ENCODE peak calls at places on chromosomes 12 and 14, in six cellular contexts. E, S, J, V, M and X are unnamed samples.

GRCh38 chr14:98187302-98187701 is 1084.7 kb downstream of the BCL11B start:
- DNase-seq in E (no peak), S (no peak), J (no peak), V (no peak), M (no peak), X (no peak)

GRCh38 chr12:52010692-52011601 is 4.2 kb downstream of the TAMALIN start:
- DNase-seq in E (no peak), S (no peak), J (no peak), V (no peak), M (no peak), X (no peak)

GRCh38 chr12:48868446-48868845 is 2.8 kb upstream of the RND1 start:
- DNase-seq in E (no peak), S (no peak), J (no peak), V (no peak), M (no peak), X (no peak)

GRCh38 chr12:124613151-124613585 is 45.8 kb upstream of the NCOR2 start:
- DNase-seq in E (peak), S (no peak), J (no peak), V (no peak), M (no peak), X (no peak)

GRCh38 chr12:118188690-118189371 is 52.9 kb downstream of the PEBP1 start:
- DNase-seq in E (peak), S (no peak), J (no peak), V (peak), M (no peak), X (no peak)

GRCh38 chr12:46556105-46556559 is 183.6 kb upstream of the SLC38A2 start:
- DNase-seq in E (peak), S (no peak), J (peak), V (peak), M (no peak), X (no peak)

GRCh38 chr12:70463997-70464396 is 97.9 kb downstream of the KCNMB4 start:
- DNase-seq in E (no peak), S (no peak), J (no peak), V (no peak), M (no peak), X (no peak)

GRCh38 chr12:124469193-124469888 is 98.1 kb downstream of the NCOR2 start:
- DNase-seq in E (no peak), S (no peak), J (no peak), V (no peak), M (no peak), X (no peak)

GRCh38 chr12:11633968-11634367 is 15.5 kb upstream of the ETV6 start:
- DNase-seq in E (no peak), S (no peak), J (no peak), V (peak), M (no peak), X (no peak)

GRCh38 chr12:29317556-29318363 is 63.2 kb downstream of the ERGIC2 start:
- DNase-seq in E (peak), S (no peak), J (peak), V (peak), M (peak), X (no peak)

GRCh38 chr14:93114713-93115068 is 1.0 kb downstream of the ITPK1 start:
- DNase-seq in E (no peak), S (no peak), J (no peak), V (no peak), M (no peak), X (no peak)

GRCh38 chr12:117897379-117898161 is 71.2 kb downstream of the KSR2 start:
- DNase-seq in E (no peak), S (no peak), J (no peak), V (no peak), M (no peak), X (no peak)

GRCh38 chr14:106564058-106564643 is 1037.8 kb downstream of the TMEM121 start:
- DNase-seq in E (peak), S (peak), J (no peak), V (no peak), M (no peak), X (peak)

GRCh38 chr14:59244581-59244980 is 56.1 kb downstream of the DAAM1 start:
- DNase-seq in E (no peak), S (no peak), J (no peak), V (no peak), M (no peak), X (no peak)

GRCh38 chr12:124734224-124734788 is 129.4 kb downstream of the SCARB1 start:
- DNase-seq in E (peak), S (no peak), J (no peak), V (no peak), M (peak), X (no peak)

GRCh38 chr12:54981796-54982195 is 2.8 kb downstream of the TESPA1 start:
- DNase-seq in E (no peak), S (no peak), J (no peak), V (no peak), M (no peak), X (no peak)

GRCh38 chr12:69056743-69057515 is 124.0 kb upstream of the CPM start:
- DNase-seq in E (no peak), S (no peak), J (no peak), V (peak), M (no peak), X (no peak)

GRCh38 chr12:29081101-29081500 is 68.0 kb upstream of the FAR2 start:
- DNase-seq in E (no peak), S (no peak), J (no peak), V (no peak), M (no peak), X (no peak)

GRCh38 chr12:53200458-53201169 is 6.4 kb downstream of the ITGB7 start:
- DNase-seq in E (no peak), S (no peak), J (no peak), V (no peak), M (no peak), X (no peak)

GRCh38 chr12:115776399-115776798 is 501.1 kb downstream of the MED13L start:
- DNase-seq in E (no peak), S (no peak), J (no peak), V (no peak), M (peak), X (no peak)

GRCh38 chr14:31477248-31477647 is 10.6 kb downstream of the GPR33 start:
- DNase-seq in E (no peak), S (no peak), J (no peak), V (no peak), M (no peak), X (no peak)

GRCh38 chr14:103499709-103500108 is 22.9 kb downstream of the CKB start:
- DNase-seq in E (no peak), S (no peak), J (no peak), V (no peak), M (no peak), X (no peak)

GRCh38 chr14:89849931-89850330 is 104.6 kb downstream of the EFCAB11 start:
- DNase-seq in E (no peak), S (no peak), J (peak), V (peak), M (no peak), X (no peak)

GRCh38 chr12:124433147-124433874 is 134.1 kb downstream of the NCOR2 start:
- DNase-seq in E (no peak), S (no peak), J (no peak), V (no peak), M (peak), X (no peak)

GRCh38 chr12:80262372-80263170 is 163.2 kb downstream of the OTOGL start:
- DNase-seq in E (no peak), S (no peak), J (no peak), V (peak), M (no peak), X (no peak)

GRCh38 chr12:24499151-24500146 is 449.5 kb downstream of the BCAT1 start:
- DNase-seq in E (no peak), S (no peak), J (no peak), V (peak), M (no peak), X (no peak)

GRCh38 chr12:25583545-25583944 is 30.5 kb upstream of the LMNTD1 start:
- DNase-seq in E (peak), S (no peak), J (no peak), V (no peak), M (no peak), X (no peak)

GRCh38 chr12:112288638-112289037 is 93.6 kb downstream of the HECTD4 start:
- DNase-seq in E (no peak), S (no peak), J (no peak), V (no peak), M (no peak), X (no peak)

GRCh38 chr14:49497725-49498348 is 88.3 kb downstream of the RPS29 start:
- DNase-seq in E (peak), S (no peak), J (peak), V (peak), M (no peak), X (peak)

GRCh38 chr12:66984962-66985361 is 284.2 kb upstream of the CAND1 start:
- DNase-seq in E (no peak), S (no peak), J (no peak), V (no peak), M (no peak), X (no peak)

GRCh38 chr12:81888341-81888740 is 129.2 kb upstream of the PPFIA2 start:
- DNase-seq in E (no peak), S (no peak), J (peak), V (no peak), M (no peak), X (no peak)

GRCh38 chr14:105897725-105898113 is 371.3 kb downstream of the TMEM121 start:
- DNase-seq in E (no peak), S (no peak), J (no peak), V (no peak), M (no peak), X (no peak)

GRCh38 chr14:105602243-105602750 is 75.9 kb downstream of the TMEM121 start:
- DNase-seq in E (no peak), S (no peak), J (no peak), V (no peak), M (no peak), X (no peak)

GRCh38 chr12:81084848-81085350 is 7.0 kb downstream of the ACSS3 start:
- DNase-seq in E (no peak), S (no peak), J (no peak), V (no peak), M (no peak), X (no peak)

GRCh38 chr12:28158353-28158752 is 31.9 kb upstream of the CCDC91 start:
- DNase-seq in E (no peak), S (no peak), J (no peak), V (no peak), M (no peak), X (no peak)

GRCh38 chr12:95385246-95385645 is 88.7 kb upstream of the METAP2 start:
- DNase-seq in E (no peak), S (no peak), J (no peak), V (peak), M (no peak), X (no peak)